ENCODE peak calls at places on chromosomes 5 and 9, in nine cellular contexts. One of them, this sample, is unnamed. For H3K4me1, the result is how much of the 10 kb centered on the place peaks cover.

GRCh38 chr9:109320734-109321448 is at the start of gene EPB41L4B:
- DNase-seq in psoas muscle: peak
- DNase-seq in A549: peak
- DNase-seq in colonic mucosa: peak
- DNase-seq in heart left ventricle: peak
- DNase-seq in mesenchymal stem cell: peak
- DNase-seq in PC-3: peak
- DNase-seq in GM23248: peak
- DNase-seq in upper lobe of right lung: peak
- DNase-seq in this sample: peak

GRCh38 chr5:124652514-124652819 is 94.0 kb downstream of the ZNF608 start:
- DNase-seq in GM23248: no peak
- DNase-seq in mesenchymal stem cell: peak
- DNase-seq in upper lobe of right lung: no peak
- DNase-seq in PC-3: no peak
- DNase-seq in A549: no peak
- DNase-seq in psoas muscle: no peak
- DNase-seq in heart left ventricle: no peak
- DNase-seq in colonic mucosa: no peak
- DNase-seq in this sample: no peak

GRCh38 chr5:122259995-122260394 is 52.0 kb upstream of the SNCAIP start:
- DNase-seq in heart left ventricle: no peak
- DNase-seq in GM23248: peak
- DNase-seq in PC-3: peak
- DNase-seq in psoas muscle: no peak
- DNase-seq in A549: no peak
- DNase-seq in colonic mucosa: no peak
- DNase-seq in mesenchymal stem cell: peak
- DNase-seq in upper lobe of right lung: no peak
- DNase-seq in this sample: peak

GRCh38 chr5:74762599-74762998 is 4.3 kb downstream of the GFM2 start:
- DNase-seq in heart left ventricle: no peak
- DNase-seq in psoas muscle: no peak
- DNase-seq in colonic mucosa: no peak
- DNase-seq in mesenchymal stem cell: peak
- DNase-seq in PC-3: peak
- DNase-seq in upper lobe of right lung: no peak
- DNase-seq in A549: peak
- DNase-seq in GM23248: peak
- DNase-seq in this sample: no peak

GRCh38 chr9:136785956-136786355 is 5.2 kb upstream of the TMEM141 start:
- DNase-seq in A549: no peak
- DNase-seq in psoas muscle: no peak
- DNase-seq in mesenchymal stem cell: no peak
- DNase-seq in colonic mucosa: no peak
- DNase-seq in heart left ventricle: no peak
- DNase-seq in upper lobe of right lung: no peak
- DNase-seq in PC-3: no peak
- DNase-seq in GM23248: no peak
- DNase-seq in this sample: peak

GRCh38 chr9:24616858-24617257 is 71.2 kb upstream of the IZUMO3 start:
- DNase-seq in heart left ventricle: no peak
- DNase-seq in GM23248: no peak
- DNase-seq in A549: no peak
- DNase-seq in colonic mucosa: no peak
- DNase-seq in upper lobe of right lung: no peak
- DNase-seq in PC-3: no peak
- DNase-seq in psoas muscle: no peak
- DNase-seq in mesenchymal stem cell: no peak
- DNase-seq in this sample: no peak

GRCh38 chr5:93017854-93018253 is 563.2 kb downstream of the NR2F1-AS1 start:
- DNase-seq in colonic mucosa: no peak
- DNase-seq in psoas muscle: no peak
- DNase-seq in GM23248: peak
- DNase-seq in upper lobe of right lung: no peak
- DNase-seq in PC-3: peak
- DNase-seq in heart left ventricle: no peak
- DNase-seq in A549: no peak
- DNase-seq in mesenchymal stem cell: peak
- DNase-seq in this sample: no peak

GRCh38 chr5:66892715-66893114 is 296.5 kb downstream of the MAST4 start:
- DNase-seq in upper lobe of right lung: no peak
- DNase-seq in A549: no peak
- DNase-seq in PC-3: peak
- DNase-seq in mesenchymal stem cell: no peak
- DNase-seq in colonic mucosa: no peak
- DNase-seq in GM23248: peak
- DNase-seq in psoas muscle: no peak
- DNase-seq in heart left ventricle: no peak
- DNase-seq in this sample: no peak

GRCh38 chr5:83721878-83722779 is 1.5 kb upstream of the HAPLN1 start:
- DNase-seq in mesenchymal stem cell: peak
- DNase-seq in colonic mucosa: peak
- DNase-seq in GM23248: peak
- DNase-seq in A549: peak
- DNase-seq in upper lobe of right lung: peak
- DNase-seq in psoas muscle: peak
- DNase-seq in PC-3: peak
- DNase-seq in heart left ventricle: peak
- DNase-seq in this sample: peak

GRCh38 chr5:6712136-6712581 is 1.1 kb upstream of the TENT4A start:
- DNase-seq in heart left ventricle: peak
- DNase-seq in A549: peak
- DNase-seq in psoas muscle: peak
- DNase-seq in PC-3: peak
- DNase-seq in upper lobe of right lung: peak
- DNase-seq in mesenchymal stem cell: peak
- DNase-seq in colonic mucosa: peak
- DNase-seq in GM23248: peak
- DNase-seq in this sample: peak

DNA sequence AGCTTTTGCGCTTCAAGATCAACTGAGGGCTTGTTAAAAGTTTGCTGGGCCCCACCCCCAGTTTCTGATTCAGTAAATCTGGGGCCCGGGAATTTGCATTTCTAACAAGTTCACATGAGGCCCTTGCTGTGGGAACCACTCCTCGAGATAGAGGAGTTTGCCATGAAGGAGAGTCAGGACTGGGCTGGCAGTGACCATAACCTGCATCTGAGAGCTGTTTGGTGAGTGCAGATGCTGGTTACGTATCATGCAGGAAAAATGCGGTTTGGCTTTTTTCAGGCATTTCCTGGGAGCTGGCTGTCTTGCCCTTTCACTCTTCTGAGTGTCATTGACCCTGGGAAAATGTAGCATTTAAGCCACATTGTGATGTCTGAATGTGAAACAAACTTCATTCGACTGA is 9.4 kb upstream of the ANGPTL2 start:
- DNase-seq in A549: no peak
- DNase-seq in PC-3: peak
- DNase-seq in colonic mucosa: no peak
- DNase-seq in mesenchymal stem cell: peak
- DNase-seq in psoas muscle: no peak
- DNase-seq in heart left ventricle: peak
- DNase-seq in upper lobe of right lung: no peak
- DNase-seq in GM23248: peak
- DNase-seq in this sample: no peak
- H3K4me1 ChIP-seq in A549: under half
- H3K4me1 ChIP-seq in PC-3: under half
- H3K4me1 ChIP-seq in colonic mucosa: under half
- H3K4me1 ChIP-seq in mesenchymal stem cell: under half
- H3K4me1 ChIP-seq in psoas muscle: half or more
- H3K4me1 ChIP-seq in heart left ventricle: half or more
- H3K4me1 ChIP-seq in upper lobe of right lung: under half
- H3K4me1 ChIP-seq in GM23248: half or more
- H3K4me1 ChIP-seq in this sample: under half

DNA sequence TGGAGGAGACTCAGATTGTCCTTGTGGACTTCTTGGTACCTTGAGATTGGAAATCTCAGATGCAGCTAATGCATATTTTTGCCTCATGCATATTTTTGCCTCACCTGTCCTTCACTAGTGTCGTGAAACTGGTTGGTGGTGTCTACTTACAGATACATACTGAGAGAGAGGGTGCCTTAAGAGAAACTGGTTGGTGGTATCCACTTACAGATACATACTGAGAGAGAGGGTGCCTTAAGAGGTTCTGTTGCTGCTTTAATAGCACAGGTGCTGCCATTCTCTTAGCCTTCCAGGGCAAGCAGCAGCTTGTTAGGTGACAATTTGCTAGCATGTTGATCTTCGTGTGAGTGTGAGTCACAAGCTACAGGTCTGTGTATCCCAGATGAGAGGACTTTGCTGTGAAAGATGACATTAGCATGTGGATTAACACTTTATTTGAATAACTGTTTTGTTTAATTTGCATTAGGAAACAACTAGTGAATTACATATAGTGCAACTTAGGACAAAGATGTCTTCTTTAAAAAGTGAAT is 1.4 kb downstream of the PTTG1 start:
- DNase-seq in mesenchymal stem cell: no peak
- DNase-seq in A549: no peak
- DNase-seq in PC-3: peak
- DNase-seq in colonic mucosa: no peak
- DNase-seq in psoas muscle: no peak
- DNase-seq in heart left ventricle: no peak
- DNase-seq in GM23248: peak
- DNase-seq in upper lobe of right lung: no peak
- DNase-seq in this sample: no peak
- H3K4me3 ChIP-seq in mesenchymal stem cell: no peak
- H3K4me3 ChIP-seq in A549: peak
- H3K4me3 ChIP-seq in PC-3: peak
- H3K4me3 ChIP-seq in colonic mucosa: no peak
- H3K4me3 ChIP-seq in psoas muscle: no peak
- H3K4me3 ChIP-seq in heart left ventricle: peak
- H3K4me3 ChIP-seq in GM23248: peak
- H3K4me3 ChIP-seq in upper lobe of right lung: no peak
- H3K4me3 ChIP-seq in this sample: no peak

GRCh38 chr5:20041326-20041977 is 53.5 kb upstream of the CDH18 start:
- DNase-seq in upper lobe of right lung: no peak
- DNase-seq in PC-3: peak
- DNase-seq in GM23248: peak
- DNase-seq in heart left ventricle: no peak
- DNase-seq in A549: no peak
- DNase-seq in psoas muscle: no peak
- DNase-seq in mesenchymal stem cell: no peak
- DNase-seq in colonic mucosa: no peak
- DNase-seq in this sample: no peak
- H3K27ac ChIP-seq in upper lobe of right lung: no peak
- H3K27ac ChIP-seq in PC-3: peak
- H3K27ac ChIP-seq in GM23248: no peak
- H3K27ac ChIP-seq in heart left ventricle: no peak
- H3K27ac ChIP-seq in A549: no peak
- H3K27ac ChIP-seq in psoas muscle: no peak
- H3K27ac ChIP-seq in mesenchymal stem cell: no peak
- H3K27ac ChIP-seq in colonic mucosa: no peak
- H3K27ac ChIP-seq in this sample: no peak

DNA sequence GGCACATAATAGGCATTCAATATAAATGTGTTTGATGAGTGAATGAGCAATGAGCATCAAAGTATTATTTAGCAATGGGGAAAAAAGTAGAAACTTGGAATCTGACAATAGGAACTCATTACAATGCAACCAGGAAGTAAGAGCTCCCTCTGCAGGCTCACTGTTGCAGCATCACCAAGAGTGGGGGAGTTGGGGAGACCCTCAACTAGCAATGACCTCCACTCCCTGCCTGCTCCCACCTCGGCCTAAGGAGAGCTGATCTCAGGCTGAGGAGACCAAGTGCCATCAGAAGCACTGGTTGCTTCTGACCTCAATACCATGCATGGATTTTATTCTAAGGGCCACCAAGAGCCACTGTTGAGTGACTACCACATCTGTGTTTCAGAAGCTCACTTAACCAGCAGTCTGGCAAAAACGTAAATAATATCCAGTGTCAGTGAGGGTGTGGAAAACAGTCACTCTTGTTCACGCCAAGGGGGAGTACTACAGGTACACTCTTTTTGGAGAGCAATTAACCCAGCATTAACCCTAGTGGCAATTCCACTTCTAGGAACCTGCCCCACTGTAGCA is 8.0 kb downstream of the VDAC1 start:
- DNase-seq in psoas muscle: no peak
- DNase-seq in A549: no peak
- DNase-seq in mesenchymal stem cell: no peak
- DNase-seq in GM23248: no peak
- DNase-seq in heart left ventricle: no peak
- DNase-seq in upper lobe of right lung: no peak
- DNase-seq in PC-3: peak
- DNase-seq in colonic mucosa: no peak
- DNase-seq in this sample: no peak
- H3K4me1 ChIP-seq in psoas muscle: half or more
- H3K4me1 ChIP-seq in A549: half or more
- H3K4me1 ChIP-seq in mesenchymal stem cell: under half
- H3K4me1 ChIP-seq in GM23248: under half
- H3K4me1 ChIP-seq in heart left ventricle: half or more
- H3K4me1 ChIP-seq in upper lobe of right lung: half or more
- H3K4me1 ChIP-seq in PC-3: under half
- H3K4me1 ChIP-seq in colonic mucosa: under half
- H3K4me1 ChIP-seq in this sample: under half